ENCODE peak calls at places on chromosomes 3 and 15, in ten cellular contexts. Y, B, Q, O, E, Z, W, U, I and A are unnamed samples.

GRCh38 chr15:59918994-59919951 is 84.8 kb upstream of the FOXB1 start:
- DNase-seq in Y (peak), B (no peak), Q (peak), O (no peak), E (no peak), Z (no peak), W (peak), U (peak), I (no peak), A (no peak)

GRCh38 chr3:84983490-84983889 is 24.7 kb downstream of the CADM2 start:
- DNase-seq in Y (no peak), B (no peak), Q (no peak), O (no peak), E (no peak), Z (no peak), W (no peak), U (no peak), I (no peak), A (no peak)

GRCh38 chr3:12193485-12194165 is 34.9 kb upstream of the TIMP4 start:
- DNase-seq in Y (peak), B (no peak), Q (peak), O (peak), E (peak), Z (no peak), W (peak), U (no peak), I (peak), A (peak)

GRCh38 chr3:39294446-39295183 is 14.8 kb upstream of the CX3CR1 start:
- DNase-seq in Y (no peak), B (no peak), Q (no peak), O (no peak), E (no peak), Z (no peak), W (no peak), U (no peak), I (no peak), A (no peak)

GRCh38 chr3:38588995-38589937 is 60.2 kb downstream of the SCN5A start:
- DNase-seq in Y (no peak), B (no peak), Q (no peak), O (no peak), E (peak), Z (no peak), W (no peak), U (no peak), I (no peak), A (no peak)

GRCh38 chr15:90870354-90871096 is 2.1 kb downstream of the FURIN start:
- DNase-seq in Y (no peak), B (no peak), Q (no peak), O (no peak), E (no peak), Z (no peak), W (no peak), U (no peak), I (no peak), A (peak)

GRCh38 chr3:165549665-165550064 is 287.6 kb downstream of the BCHE start:
- DNase-seq in Y (no peak), B (no peak), Q (no peak), O (no peak), E (no peak), Z (no peak), W (no peak), U (no peak), I (no peak), A (no peak)

GRCh38 chr15:96362759-96363678 is 32.5 kb downstream of the NR2F2 start:
- DNase-seq in Y (no peak), B (no peak), Q (no peak), O (no peak), E (no peak), Z (no peak), W (no peak), U (no peak), I (peak), A (peak)

GRCh38 chr3:95333826-95334225 is 1271.0 kb downstream of the NSUN3 start:
- DNase-seq in Y (no peak), B (no peak), Q (no peak), O (no peak), E (no peak), Z (no peak), W (no peak), U (no peak), I (no peak), A (peak)

GRCh38 chr3:141050576-141050912 is 603 bp upstream of the SPSB4 start:
- DNase-seq in Y (no peak), B (no peak), Q (no peak), O (no peak), E (no peak), Z (no peak), W (no peak), U (no peak), I (no peak), A (no peak)

GRCh38 chr15:31342781-31343626 is 16.4 kb downstream of the KLF13 start:
- DNase-seq in Y (no peak), B (peak), Q (no peak), O (no peak), E (no peak), Z (no peak), W (no peak), U (no peak), I (no peak), A (no peak)

DNA sequence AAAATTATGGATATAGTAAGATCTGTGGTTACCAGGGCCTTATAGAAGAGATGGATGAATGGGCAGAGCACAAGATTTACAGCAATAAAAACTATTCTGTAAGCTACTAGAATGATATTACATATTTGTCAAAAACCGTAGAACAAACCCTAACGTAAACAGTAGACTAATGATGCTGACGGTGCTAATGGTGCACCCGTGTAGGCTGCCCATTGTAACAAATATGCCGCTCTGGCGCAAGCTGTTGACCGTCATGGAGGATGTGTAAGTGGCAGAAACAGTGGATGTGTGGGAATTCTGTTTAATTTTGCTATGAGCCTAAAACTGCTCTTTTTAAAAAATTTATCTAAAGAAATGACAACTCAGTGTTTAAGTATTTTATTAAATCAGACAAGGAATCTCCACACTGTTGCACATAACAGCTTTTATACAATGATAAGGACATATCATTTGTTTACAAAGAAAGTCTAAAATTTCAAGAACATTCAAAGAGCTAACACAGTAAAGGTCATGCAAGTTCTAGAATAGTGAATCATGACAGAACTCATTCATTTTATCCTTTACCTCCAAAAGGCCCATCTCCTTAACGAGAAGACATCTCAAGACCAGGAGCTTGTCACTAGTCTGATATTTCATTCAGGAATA is 32.8 kb downstream of the TFRC start:
- DNase-seq in Y (no peak), B (no peak), Q (no peak), O (no peak), E (no peak), Z (no peak), W (no peak), U (no peak), I (no peak), A (no peak)
- TF ChIP-seq POLR2A in Y (no peak), B (no peak), Q (no peak), O (no peak), E (no peak), Z (no peak), W (no peak), U (no peak), I (no peak), A (no peak)

GRCh38 chr3:93969997-93970396 is 3.7 kb downstream of the PROS1 start:
- DNase-seq in Y (no peak), B (no peak), Q (no peak), O (no peak), E (no peak), Z (no peak), W (no peak), U (no peak), I (no peak), A (no peak)

GRCh38 chr3:93969443-93969842 is 4.3 kb downstream of the PROS1 start:
- DNase-seq in Y (peak), B (no peak), Q (peak), O (peak), E (no peak), Z (no peak), W (no peak), U (no peak), I (no peak), A (no peak)

GRCh38 chr3:93973160-93974126 is at the start of gene PROS1:
- DNase-seq in Y (peak), B (peak), Q (peak), O (peak), E (peak), Z (peak), W (no peak), U (peak), I (peak), A (peak)
- TF ChIP-seq POLR2A in Y (no peak), B (no peak), Q (peak), O (no peak), E (no peak), Z (peak), W (no peak), U (no peak), I (peak), A (no peak)

GRCh38 chr3:124879395-124879723 is 7.8 kb downstream of the ITGB5 start:
- DNase-seq in Y (no peak), B (no peak), Q (no peak), O (no peak), E (no peak), Z (no peak), W (no peak), U (no peak), I (no peak), A (no peak)

GRCh38 chr3:124881976-124882697 is 5.0 kb downstream of the ITGB5 start:
- DNase-seq in Y (no peak), B (no peak), Q (no peak), O (no peak), E (no peak), Z (no peak), W (no peak), U (no peak), I (no peak), A (no peak)

GRCh38 chr3:124877617-124878016 is 9.5 kb downstream of the ITGB5 start:
- DNase-seq in Y (no peak), B (no peak), Q (no peak), O (no peak), E (no peak), Z (no peak), W (no peak), U (no peak), I (no peak), A (no peak)

GRCh38 chr3:124882749-124883148 is 4.4 kb downstream of the ITGB5 start:
- DNase-seq in Y (peak), B (no peak), Q (no peak), O (no peak), E (no peak), Z (no peak), W (no peak), U (no peak), I (no peak), A (no peak)

DNA sequence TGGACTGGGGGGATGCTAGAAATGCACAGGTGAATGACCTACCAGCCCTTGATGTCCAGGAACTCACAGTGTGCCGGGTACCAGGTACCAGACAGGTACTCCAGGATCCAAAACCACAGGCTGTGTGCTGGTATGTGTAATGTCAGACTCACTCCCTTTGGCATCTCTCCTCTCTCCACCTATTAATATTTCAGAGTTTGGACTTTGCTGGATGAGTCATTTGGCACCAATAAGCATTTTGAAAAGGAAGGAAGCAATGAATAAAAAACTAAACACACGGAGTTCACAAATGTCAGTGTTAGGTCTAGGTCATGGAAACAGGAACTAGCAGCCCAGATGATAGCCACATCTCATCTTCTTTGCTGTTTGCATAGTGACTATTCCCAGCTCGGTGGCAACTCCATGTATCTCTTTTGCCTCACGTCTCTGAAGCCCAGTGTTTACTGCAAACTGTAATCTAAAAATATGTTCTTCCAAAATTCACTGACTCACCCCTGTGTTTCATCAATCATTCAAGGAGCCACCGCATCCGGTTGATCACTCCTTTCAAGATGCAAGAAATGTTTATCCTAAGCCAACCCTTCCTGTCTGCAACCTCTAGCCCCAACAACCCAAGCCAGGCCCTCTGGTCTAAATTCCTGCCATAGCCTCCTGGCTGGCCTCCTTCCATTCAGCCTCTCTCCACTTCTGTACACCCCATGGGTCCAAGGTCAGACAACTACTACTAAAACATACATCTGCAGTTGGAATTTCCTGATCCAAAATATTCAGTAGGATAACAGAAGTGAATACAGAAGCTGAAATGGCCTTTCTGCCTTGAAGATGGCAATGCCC is 8.4 kb downstream of the ITGB5 start:
- DNase-seq in Y (peak), B (peak), Q (peak), O (peak), E (peak), Z (peak), W (no peak), U (no peak), I (peak), A (no peak)
- TF ChIP-seq POLR2A in Y (no peak), B (no peak), Q (no peak), O (no peak), E (no peak), Z (no peak), W (no peak), U (no peak), I (no peak), A (no peak)

GRCh38 chr3:9386060-9386459 is 11.4 kb upstream of the SETD5 start:
- DNase-seq in Y (no peak), B (no peak), Q (no peak), O (no peak), E (no peak), Z (no peak), W (no peak), U (no peak), I (no peak), A (no peak)

GRCh38 chr3:9386501-9387321 is 10.7 kb upstream of the SETD5 start:
- DNase-seq in Y (no peak), B (no peak), Q (no peak), O (no peak), E (no peak), Z (no peak), W (no peak), U (no peak), I (no peak), A (no peak)

GRCh38 chr3:9388142-9388541 is 9.3 kb upstream of the SETD5 start:
- DNase-seq in Y (no peak), B (no peak), Q (no peak), O (no peak), E (no peak), Z (no peak), W (no peak), U (no peak), I (no peak), A (no peak)

GRCh38 chr3:9388562-9389272 is 8.7 kb upstream of the SETD5 start:
- DNase-seq in Y (no peak), B (no peak), Q (no peak), O (no peak), E (no peak), Z (no peak), W (no peak), U (no peak), I (no peak), A (no peak)

DNA sequence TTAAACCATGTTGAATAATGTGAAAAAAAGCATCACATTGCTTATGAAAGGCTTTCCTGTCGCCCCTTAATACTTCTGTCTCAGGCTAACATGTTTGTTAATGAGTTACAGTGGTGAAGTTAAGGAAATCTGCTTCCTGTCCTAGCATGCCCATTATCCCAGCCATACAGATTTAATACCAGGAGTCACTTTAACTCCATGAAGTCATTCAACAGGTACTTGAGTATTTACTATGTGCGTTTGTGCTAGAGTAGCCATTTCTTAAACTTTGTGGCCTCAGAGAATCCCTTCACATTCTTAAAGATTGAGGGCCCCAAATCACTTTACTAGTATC is 10.1 kb upstream of the SETD5 start:
- DNase-seq in Y (no peak), B (no peak), Q (no peak), O (no peak), E (no peak), Z (no peak), W (no peak), U (no peak), I (no peak), A (no peak)
- TF ChIP-seq POLR2A in Y (no peak), B (no peak), Q (no peak), O (no peak), E (no peak), Z (no peak), W (no peak), U (peak), I (no peak), A (no peak)

GRCh38 chr15:99454107-99454809 is 111.5 kb upstream of the MEF2A start:
- DNase-seq in Y (no peak), B (no peak), Q (no peak), O (no peak), E (no peak), Z (no peak), W (no peak), U (no peak), I (no peak), A (no peak)

GRCh38 chr15:99453646-99454045 is 112.1 kb upstream of the MEF2A start:
- DNase-seq in Y (no peak), B (no peak), Q (no peak), O (no peak), E (no peak), Z (no peak), W (no peak), U (no peak), I (no peak), A (no peak)

GRCh38 chr15:99451484-99451883 is 114.3 kb upstream of the MEF2A start:
- DNase-seq in Y (no peak), B (no peak), Q (no peak), O (no peak), E (no peak), Z (no peak), W (no peak), U (no peak), I (no peak), A (no peak)

GRCh38 chr15:99452010-99452409 is 113.8 kb upstream of the MEF2A start:
- DNase-seq in Y (no peak), B (no peak), Q (no peak), O (no peak), E (no peak), Z (no peak), W (no peak), U (no peak), I (no peak), A (no peak)

GRCh38 chr15:99452728-99453643 is 112.8 kb upstream of the MEF2A start:
- DNase-seq in Y (peak), B (peak), Q (no peak), O (peak), E (peak), Z (no peak), W (peak), U (peak), I (peak), A (peak)
- TF ChIP-seq POLR2A in Y (no peak), B (no peak), Q (no peak), O (no peak), E (no peak), Z (no peak), W (peak), U (peak), I (no peak), A (no peak)

DNA sequence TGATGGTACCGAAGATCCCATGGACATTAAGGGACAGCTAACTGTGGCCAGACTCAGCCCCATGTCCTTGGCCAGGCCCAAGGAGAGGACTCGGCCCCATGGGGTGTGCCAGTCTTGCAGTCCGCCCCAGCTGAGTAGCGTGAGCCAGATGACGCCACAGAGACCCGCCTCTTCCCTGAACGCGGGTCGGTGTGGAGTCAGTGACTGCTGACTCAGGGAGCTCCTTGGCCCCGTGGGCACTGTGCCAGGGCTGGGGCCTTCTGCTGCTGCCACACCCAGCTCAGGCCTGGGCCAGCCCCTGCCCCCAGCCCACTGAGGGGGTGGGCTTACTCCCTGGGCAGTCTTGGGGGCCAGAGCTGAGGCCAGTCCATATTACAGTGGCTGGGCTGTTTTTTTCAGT is 52.8 kb downstream of the PLXNA1 start:
- DNase-seq in Y (peak), B (peak), Q (peak), O (peak), E (no peak), Z (peak), W (no peak), U (no peak), I (peak), A (no peak)
- TF ChIP-seq POLR2A in Y (no peak), B (no peak), Q (no peak), O (no peak), E (no peak), Z (no peak), W (no peak), U (no peak), I (no peak), A (no peak)

GRCh38 chr15:57505056-57505713 is 86.5 kb upstream of the MYZAP start:
- DNase-seq in Y (no peak), B (no peak), Q (no peak), O (no peak), E (no peak), Z (no peak), W (no peak), U (no peak), I (no peak), A (no peak)

GRCh38 chr15:57507111-57507510 is 84.6 kb upstream of the MYZAP start:
- DNase-seq in Y (no peak), B (no peak), Q (no peak), O (no peak), E (no peak), Z (no peak), W (no peak), U (no peak), I (no peak), A (no peak)

GRCh38 chr15:57506422-57506821 is 85.3 kb upstream of the MYZAP start:
- DNase-seq in Y (no peak), B (no peak), Q (no peak), O (no peak), E (no peak), Z (no peak), W (no peak), U (no peak), I (no peak), A (no peak)

GRCh38 chr15:57504599-57504940 is 87.1 kb upstream of the MYZAP start:
- DNase-seq in Y (no peak), B (no peak), Q (no peak), O (no peak), E (no peak), Z (no peak), W (no peak), U (no peak), I (no peak), A (no peak)

DNA sequence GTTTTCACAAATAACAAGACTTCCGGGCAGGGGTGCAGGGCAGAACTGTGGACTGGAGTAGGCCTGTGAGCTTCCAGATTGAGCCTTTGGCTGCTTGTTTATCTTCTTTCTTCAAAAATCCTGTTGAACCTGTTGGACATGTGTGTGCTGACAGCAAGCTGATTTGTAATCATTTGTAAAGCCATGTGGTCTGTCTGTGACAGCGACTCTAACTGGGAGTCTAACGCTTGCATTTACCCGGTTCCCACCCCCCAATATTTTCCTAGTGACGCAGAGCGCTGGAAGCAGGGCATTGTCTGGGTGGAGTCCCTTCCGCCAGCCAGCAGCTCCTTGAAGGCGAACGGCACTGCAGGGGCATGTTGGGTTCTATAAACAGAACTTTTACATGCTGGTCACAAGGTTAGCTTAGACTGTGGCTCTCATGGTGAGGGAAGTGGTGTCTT is 85.7 kb upstream of the MYZAP start:
- DNase-seq in Y (no peak), B (peak), Q (no peak), O (peak), E (no peak), Z (peak), W (no peak), U (no peak), I (peak), A (no peak)
- TF ChIP-seq POLR2A in Y (no peak), B (no peak), Q (no peak), O (no peak), E (no peak), Z (no peak), W (no peak), U (no peak), I (no peak), A (no peak)

GRCh38 chr15:84818221-84819131 is 1.3 kb downstream of the ALPK3 start:
- DNase-seq in Y (peak), B (peak), Q (no peak), O (no peak), E (no peak), Z (no peak), W (no peak), U (no peak), I (no peak), A (no peak)
- TF ChIP-seq POLR2A in Y (no peak), B (no peak), Q (no peak), O (no peak), E (no peak), Z (no peak), W (no peak), U (no peak), I (no peak), A (no peak)